ENCODE peak calls at places on chromosomes 13 and 19, in seven cellular contexts. R, P, E, B, V, M and H are unnamed samples. For H3K4me1, the result is how much of the 10 kb centered on the place peaks cover.

GRCh38 chr13:108070925-108071324 is 144.4 kb downstream of the LIG4 start:
- DNase-seq in M (no peak), V (no peak), B (no peak), R (no peak), E (no peak), P (no peak), H (no peak)

GRCh38 chr19:40974633-40975037 is 16.4 kb upstream of the CYP2B6 start:
- DNase-seq in B (peak), V (peak), P (peak), M (peak), E (peak), R (peak), H (peak)

GRCh38 chr19:14139944-14140343 is 3.6 kb upstream of the ASF1B start:
- DNase-seq in V (no peak), R (no peak), P (peak), B (no peak), M (no peak), E (no peak), H (peak)

GRCh38 chr19:46926201-46927071 is 65.6 kb downstream of the ARHGAP35 start:
- DNase-seq in M (no peak), B (no peak), P (no peak), V (no peak), E (no peak), R (no peak), H (no peak)

GRCh38 chr13:36839281-36839680 is 20.3 kb downstream of the RFXAP start:
- DNase-seq in B (no peak), P (no peak), E (no peak), M (no peak), R (no peak), V (no peak), H (no peak)

GRCh38 chr19:43525836-43526771 is 897 bp downstream of the ETHE1 start:
- DNase-seq in M (peak), R (peak), P (no peak), B (no peak), E (peak), V (peak), H (no peak)

GRCh38 chr19:45780448-45781281 is 1.6 kb downstream of the DMPK start:
- DNase-seq in M (peak), B (no peak), V (no peak), P (no peak), E (no peak), R (no peak), H (no peak)

GRCh38 chr13:33050161-33050560 is 33.9 kb downstream of the KL start:
- DNase-seq in R (no peak), M (no peak), E (no peak), V (no peak), P (no peak), B (no peak), H (no peak)

GRCh38 chr13:75481176-75482069 is 546 bp downstream of the TBC1D4 start:
- DNase-seq in P (peak), R (peak), M (peak), E (peak), V (peak), B (no peak), H (peak)

GRCh38 chr13:40662866-40663265 is 3.6 kb downstream of the FOXO1 start:
- DNase-seq in P (no peak), E (no peak), B (no peak), R (no peak), M (no peak), V (peak), H (no peak)

GRCh38 chr19:35756373-35757230 is at the start of gene HSPB6:
- DNase-seq in R (peak), M (peak), B (no peak), E (no peak), V (no peak), P (no peak), H (no peak)

GRCh38 chr13:23724196-23724970 is 154.2 kb downstream of the TNFRSF19 start:
- DNase-seq in V (no peak), B (no peak), E (no peak), P (no peak), M (no peak), R (no peak), H (no peak)

GRCh38 chr13:71395053-71395452 is 472.0 kb downstream of the DACH1 start:
- DNase-seq in E (no peak), M (no peak), B (no peak), R (no peak), P (no peak), V (no peak), H (no peak)

GRCh38 chr19:6086081-6086858 is 24.0 kb downstream of the RFX2 start:
- DNase-seq in M (no peak), B (no peak), E (no peak), R (no peak), P (no peak), V (no peak), H (no peak)

GRCh38 chr13:45219938-45220375 is 19.1 kb upstream of the KCTD4 start:
- DNase-seq in P (no peak), E (no peak), M (no peak), R (no peak), V (no peak), B (no peak), H (no peak)

GRCh38 chr13:74026753-74027152 is 107.5 kb downstream of the KLF12 start:
- DNase-seq in M (no peak), B (peak), V (peak), R (peak), P (no peak), E (no peak), H (no peak)

GRCh38 chr19:5085566-5085965 is 116.7 kb downstream of the KDM4B start:
- DNase-seq in B (no peak), V (no peak), R (no peak), E (no peak), M (no peak), P (no peak), H (no peak)

GRCh38 chr13:21517576-21517975 is 58.5 kb upstream of the ZDHHC20 start:
- DNase-seq in P (peak), R (no peak), M (no peak), B (no peak), V (no peak), E (no peak), H (no peak)

GRCh38 chr13:61727714-61728275 is 312.1 kb upstream of the PCDH20 start:
- DNase-seq in P (no peak), R (no peak), V (no peak), M (no peak), E (no peak), B (no peak), H (no peak)

GRCh38 chr13:109844396-109844795 is 58.0 kb upstream of the IRS2 start:
- DNase-seq in B (no peak), E (no peak), P (peak), M (peak), R (peak), V (no peak), H (no peak)

GRCh38 chr13:28046981-28047380 is 53.4 kb downstream of the FLT3 start:
- DNase-seq in M (no peak), P (no peak), V (no peak), E (no peak), B (no peak), R (no peak), H (no peak)

GRCh38 chr19:11138659-11139526 is 16.7 kb downstream of the SPC24 start:
- DNase-seq in R (peak), V (peak), P (peak), M (peak), E (peak), B (no peak), H (peak)

GRCh38 chr13:23159205-23159586 is 21.6 kb upstream of the SGCG start:
- DNase-seq in P (no peak), M (no peak), R (no peak), B (no peak), E (peak), V (no peak), H (peak)

GRCh38 chr13:42063105-42063504 is 14.7 kb downstream of the DGKH start:
- DNase-seq in P (no peak), V (no peak), R (no peak), M (no peak), E (no peak), B (no peak), H (peak)

GRCh38 chr13:46992383-46992952 is 95.6 kb upstream of the HTR2A start:
- DNase-seq in M (no peak), P (no peak), V (no peak), R (no peak), E (peak), B (no peak), H (peak)

GRCh38 chr13:98598043-98598442 is 21.1 kb upstream of the STK24 start:
- DNase-seq in M (no peak), R (no peak), E (no peak), P (no peak), B (no peak), V (no peak), H (peak)

GRCh38 chr13:28492527-28493367 is 2.2 kb downstream of the FLT1 start:
- DNase-seq in R (no peak), M (no peak), E (no peak), P (no peak), B (no peak), V (no peak), H (no peak)

GRCh38 chr19:55340784-55341147 is 1.1 kb downstream of the KMT5C start:
- DNase-seq in E (no peak), R (no peak), P (no peak), B (no peak), V (no peak), M (peak), H (peak)

GRCh38 chr19:55342044-55342531 is 2.4 kb downstream of the KMT5C start:
- DNase-seq in E (peak), M (no peak), R (no peak), B (no peak), V (no peak), P (no peak), H (no peak)

GRCh38 chr19:55341191-55342043 is 1.7 kb downstream of the KMT5C start:
- DNase-seq in E (peak), B (peak), P (peak), V (peak), R (peak), M (peak), H (peak)

GRCh38 chr19:55340144-55340783 is 588 bp downstream of the KMT5C start:
- DNase-seq in B (no peak), R (no peak), M (peak), P (no peak), E (peak), V (no peak), H (peak)

GRCh38 chr19:55339225-55340143 is at the start of gene KMT5C:
- DNase-seq in E (peak), B (peak), R (peak), V (peak), M (peak), P (peak), H (peak)
- H3K4me1 ChIP-seq in E (under half), B (under half), R (under half), V (under half), M (under half), P (under half), H (under half)

GRCh38 chr19:29943615-29944014 is 1.6 kb downstream of the URI1 start:
- DNase-seq in M (no peak), V (no peak), E (no peak), R (no peak), P (no peak), B (no peak), H (no peak)
- H3K27ac ChIP-seq in M (no peak), V (no peak), E (peak), R (no peak), P (no peak), B (no peak), H (peak)

GRCh38 chr13:101499406-101499805 is 46.9 kb downstream of the ITGBL1 start:
- DNase-seq in R (no peak), V (no peak), E (no peak), P (no peak), B (no peak), M (no peak), H (no peak)
- H3K4me3 ChIP-seq in R (no peak), V (no peak), E (no peak), P (no peak), B (no peak), M (no peak), H (no peak)

DNA sequence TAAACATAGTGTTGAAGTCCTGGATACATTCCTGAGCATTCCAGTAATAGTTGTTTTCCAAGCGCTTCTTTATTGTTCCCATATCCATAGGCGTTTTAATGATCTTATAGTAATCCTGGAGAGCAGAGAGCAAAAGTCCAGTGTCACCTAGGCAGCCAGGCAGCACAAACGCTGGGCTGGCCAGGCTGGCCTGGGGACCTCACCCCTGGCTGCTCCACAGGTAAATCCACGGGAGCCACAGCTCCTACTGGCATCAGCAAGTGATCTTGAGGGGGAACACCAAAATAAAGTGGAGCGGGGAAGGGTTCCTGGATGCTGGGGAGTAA is 36.6 kb upstream of the EPHX3 start:
- DNase-seq in B (no peak), V (no peak), E (no peak), R (no peak), M (no peak), P (no peak), H (no peak)
- H3K4me1 ChIP-seq in B (under half), V (under half), E (under half), R (half or more), M (half or more), P (under half), H (under half)

GRCh38 chr13:77509221-77509620 is 26.3 kb upstream of the SCEL start:
- DNase-seq in M (no peak), P (no peak), B (no peak), E (no peak), V (no peak), R (no peak), H (no peak)
- H3K27ac ChIP-seq in M (no peak), P (no peak), B (no peak), E (no peak), V (no peak), R (no peak), H (no peak)

DNA sequence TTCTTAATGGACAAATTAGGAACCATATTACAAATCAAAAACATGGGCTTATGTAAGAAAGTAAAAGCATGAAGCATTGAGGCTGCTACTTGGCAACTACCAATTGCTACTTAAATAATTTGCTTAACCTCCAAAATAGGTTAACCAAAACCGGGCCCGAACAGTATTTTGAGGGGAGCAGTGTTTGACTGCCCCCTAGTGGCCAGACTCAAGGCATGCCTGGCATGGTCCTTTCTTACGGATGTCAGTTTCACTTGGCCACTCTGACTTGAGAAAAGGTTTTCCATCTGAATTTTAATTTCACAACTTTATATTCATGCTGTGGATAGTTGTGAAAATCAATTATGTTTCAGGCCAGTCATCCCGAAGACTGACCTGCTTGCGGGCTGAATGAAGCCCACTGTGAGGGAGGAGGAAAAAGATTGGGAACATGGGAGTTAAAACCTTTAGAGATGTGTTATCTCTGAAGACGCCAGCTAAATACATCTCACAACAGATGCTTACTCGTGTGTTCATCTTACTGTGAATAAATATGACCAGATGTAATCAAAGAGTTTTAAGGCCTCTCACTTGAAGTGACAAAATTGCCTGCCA is 2.9 kb downstream of the RXFP2 start:
- DNase-seq in P (peak), V (peak), B (peak), R (peak), M (peak), E (peak), H (peak)
- H3K4me3 ChIP-seq in P (no peak), V (no peak), B (no peak), R (no peak), M (no peak), E (no peak), H (no peak)

GRCh38 chr19:42281175-42282035 is 12.4 kb downstream of the CIC start:
- DNase-seq in M (peak), E (peak), B (peak), V (peak), R (no peak), P (peak), H (peak)

GRCh38 chr19:42279148-42279901 is 10.3 kb downstream of the CIC start:
- DNase-seq in V (peak), P (no peak), M (no peak), B (no peak), E (no peak), R (no peak), H (no peak)

GRCh38 chr19:42277821-42278809 is 9.1 kb downstream of the CIC start:
- DNase-seq in V (peak), M (peak), R (no peak), E (no peak), P (no peak), B (no peak), H (peak)

GRCh38 chr19:42280761-42281174 is 11.7 kb downstream of the CIC start:
- DNase-seq in E (no peak), B (no peak), M (no peak), R (no peak), P (no peak), V (no peak), H (no peak)

GRCh38 chr19:42279902-42280760 is 11.1 kb downstream of the CIC start:
- DNase-seq in M (peak), E (peak), B (peak), P (peak), V (peak), R (peak), H (peak)
- H3K4me1 ChIP-seq in M (half or more), E (half or more), B (under half), P (half or more), V (half or more), R (half or more), H (under half)

GRCh38 chr13:50011461-50011860 is 3.8 kb upstream of the KCNRG start:
- DNase-seq in P (no peak), V (no peak), R (no peak), E (no peak), M (no peak), B (no peak), H (no peak)
- H3K27ac ChIP-seq in P (no peak), V (no peak), R (no peak), E (no peak), M (no peak), B (no peak), H (no peak)